ENCODE peak calls at places on chromosome 14, in six cellular contexts. L is CD8-positive, alpha-beta T cell; K is psoas muscle; H is body of pancreas; I is type B pancreatic cell; Q is mesothelial cell of epicardium. U is an unnamed sample.

GRCh38 chr14:70748422-70748821 is 60.9 kb downstream of the MAP3K9 start:
- DNase-seq in L (no peak), K (no peak), H (no peak), I (no peak), Q (no peak), U (no peak)

GRCh38 chr14:38553586-38553985 is 297.7 kb upstream of the CLEC14A start:
- DNase-seq in L (no peak), K (no peak), H (no peak), I (no peak), Q (no peak), U (no peak)

GRCh38 chr14:76919811-76920571 is 93.8 kb downstream of the LRRC74A start:
- DNase-seq in L (no peak), K (peak), H (peak), I (no peak), Q (no peak), U (no peak)

GRCh38 chr14:75457648-75458165 is 29.9 kb downstream of the JDP2 start:
- DNase-seq in L (no peak), K (no peak), H (no peak), I (no peak), Q (no peak), U (no peak)

GRCh38 chr14:100108042-100108825 is 43.0 kb downstream of the EVL start:
- DNase-seq in L (peak), K (peak), H (peak), I (peak), Q (peak), U (peak)

GRCh38 chr14:99164712-99165111 is 107.3 kb downstream of the BCL11B start:
- DNase-seq in L (no peak), K (no peak), H (no peak), I (no peak), Q (no peak), U (no peak)

GRCh38 chr14:60179296-60179924 is 14.2 kb upstream of the DHRS7 start:
- DNase-seq in L (no peak), K (peak), H (no peak), I (no peak), Q (no peak), U (no peak)

GRCh38 chr14:57273236-57273635 is 4.5 kb downstream of the AP5M1 start:
- DNase-seq in L (no peak), K (no peak), H (no peak), I (no peak), Q (no peak), U (no peak)

GRCh38 chr14:35403085-35403396 is 1.5 kb downstream of the NFKBIA start:
- DNase-seq in L (peak), K (peak), H (no peak), I (no peak), Q (no peak), U (no peak)

GRCh38 chr14:54555651-54556050 is 11.3 kb upstream of the SAMD4A start:
- DNase-seq in L (no peak), K (no peak), H (no peak), I (no peak), Q (no peak), U (no peak)

GRCh38 chr14:40697221-40697620 is 909.5 kb upstream of the LRFN5 start:
- DNase-seq in L (no peak), K (no peak), H (no peak), I (no peak), Q (no peak), U (no peak)

GRCh38 chr14:51807355-51807754 is 53.1 kb upstream of the GNG2 start:
- DNase-seq in L (no peak), K (no peak), H (no peak), I (no peak), Q (no peak), U (no peak)

GRCh38 chr14:103427485-103428443 is 42.5 kb downstream of the MARK3 start:
- DNase-seq in L (no peak), K (no peak), H (peak), I (no peak), Q (no peak), U (no peak)

GRCh38 chr14:32468955-32469354 is 139.9 kb downstream of the AKAP6 start:
- DNase-seq in L (no peak), K (no peak), H (peak), I (no peak), Q (no peak), U (no peak)

GRCh38 chr14:105419055-105419304 is 647 bp upstream of the MTA1 start:
- DNase-seq in L (no peak), K (no peak), H (no peak), I (no peak), Q (no peak), U (no peak)

GRCh38 chr14:59026086-59026485 is 162.4 kb upstream of the DAAM1 start:
- DNase-seq in L (no peak), K (no peak), H (no peak), I (no peak), Q (no peak), U (no peak)

GRCh38 chr14:21924479-21924878 is 250.9 kb upstream of the OR4E1 start:
- DNase-seq in L (peak), K (no peak), H (no peak), I (no peak), Q (no peak), U (no peak)

GRCh38 chr14:73239463-73240241 is 2.3 kb downstream of the PAPLN start:
- DNase-seq in L (no peak), K (peak), H (peak), I (no peak), Q (no peak), U (no peak)

GRCh38 chr14:69811868-69812252 is 14.8 kb upstream of the SLC10A1 start:
- DNase-seq in L (no peak), K (no peak), H (no peak), I (no peak), Q (no peak), U (no peak)

GRCh38 chr14:72948481-72949138 is 22.3 kb downstream of the DCAF4 start:
- DNase-seq in L (peak), K (peak), H (peak), I (no peak), Q (peak), U (no peak)

DNA sequence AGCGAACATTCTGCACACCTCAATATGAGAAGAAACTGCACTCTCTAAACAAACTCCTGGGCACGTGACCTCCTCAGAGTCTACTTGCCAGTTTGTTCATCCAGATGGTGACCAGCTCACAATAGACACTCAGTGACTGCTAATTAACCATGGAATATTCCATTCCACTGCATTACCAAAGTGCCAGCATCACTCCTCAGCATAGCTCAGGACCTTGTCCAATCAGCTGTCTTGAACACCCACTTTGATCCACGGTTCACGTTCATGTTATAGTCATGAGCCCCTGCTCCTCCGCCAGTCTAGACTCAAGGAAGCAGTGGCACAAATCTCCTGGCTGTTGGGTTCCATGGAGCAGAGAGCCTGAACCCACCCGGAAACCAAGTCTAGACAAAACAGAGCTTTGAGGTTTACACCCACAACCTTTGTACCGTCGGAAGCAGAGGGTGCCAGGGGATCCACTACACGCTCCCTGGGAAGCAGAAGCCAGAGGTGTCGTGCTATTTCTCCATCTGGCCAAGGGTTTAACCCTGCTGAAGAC is 285.3 kb downstream of the ZFP36L1 start:
- DNase-seq in L (peak), K (no peak), H (no peak), I (no peak), Q (no peak), U (no peak)
- TF ChIP-seq CTCF in L (no peak), K (no peak), H (no peak), I (no peak), Q (no peak), U (no peak)

GRCh38 chr14:28294834-28295440 is 471.6 kb upstream of the FOXG1 start:
- DNase-seq in L (no peak), K (no peak), H (no peak), I (no peak), Q (no peak), U (no peak)
- TF ChIP-seq CTCF in L (no peak), K (no peak), H (no peak), I (peak), Q (peak), U (no peak)

DNA sequence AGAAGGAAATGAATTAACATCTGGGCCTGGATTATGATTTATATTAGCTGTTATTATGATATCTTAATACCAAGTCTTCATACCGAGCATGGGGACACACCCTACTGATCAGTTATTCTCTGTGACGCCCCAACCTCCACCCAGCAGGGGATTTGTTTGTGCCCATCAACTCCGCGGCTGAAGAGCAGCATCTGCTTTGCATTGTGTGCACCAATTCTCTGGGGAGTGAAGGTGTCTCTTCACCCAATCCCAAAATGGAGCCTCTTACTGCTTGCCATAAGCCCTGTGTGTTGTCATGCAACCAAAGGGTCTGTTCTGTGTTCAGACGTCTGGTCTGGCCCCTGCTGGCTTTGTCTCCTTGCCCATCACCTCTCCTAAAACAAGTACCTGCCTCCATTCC is 25.4 kb downstream of the DHRS2 start:
- DNase-seq in L (no peak), K (no peak), H (no peak), I (no peak), Q (no peak), U (no peak)
- TF ChIP-seq CTCF in L (no peak), K (no peak), H (no peak), I (no peak), Q (no peak), U (no peak)

GRCh38 chr14:61196034-61196433 is 85.1 kb downstream of the TMEM30B start:
- DNase-seq in L (no peak), K (no peak), H (no peak), I (no peak), Q (no peak), U (no peak)
- TF ChIP-seq CTCF in L (no peak), K (no peak), H (no peak), I (no peak), Q (no peak), U (no peak)

GRCh38 chr14:37122288-37122687 is 50.1 kb downstream of the SLC25A21 start:
- DNase-seq in L (no peak), K (no peak), H (no peak), I (no peak), Q (no peak), U (no peak)

GRCh38 chr14:37122919-37123639 is 49.3 kb downstream of the SLC25A21 start:
- DNase-seq in L (no peak), K (no peak), H (no peak), I (no peak), Q (no peak), U (no peak)

GRCh38 chr14:37129047-37129446 is 43.4 kb downstream of the SLC25A21 start:
- DNase-seq in L (no peak), K (no peak), H (no peak), I (no peak), Q (no peak), U (no peak)

GRCh38 chr14:37118673-37119366 is 53.6 kb downstream of the SLC25A21 start:
- DNase-seq in L (no peak), K (no peak), H (no peak), I (no peak), Q (no peak), U (no peak)

DNA sequence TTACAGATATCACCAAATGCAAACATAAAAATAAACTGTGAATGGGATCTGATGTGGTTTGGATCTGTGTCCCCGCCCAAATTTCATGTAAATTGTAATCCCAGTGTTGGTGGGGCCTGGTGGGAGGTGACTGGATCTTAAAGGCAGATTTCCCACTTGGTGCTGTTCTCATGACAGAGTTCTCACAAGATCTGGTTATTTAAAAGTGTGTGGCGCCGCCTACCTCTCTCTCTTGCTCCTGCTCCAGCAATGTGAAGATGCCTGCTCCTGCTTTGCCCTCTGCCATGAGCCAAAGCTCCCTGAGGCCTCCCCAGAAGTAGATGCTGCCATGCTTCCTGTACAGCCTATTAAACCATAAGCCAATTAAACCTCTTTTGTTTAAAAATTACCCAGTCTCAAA is 47.8 kb downstream of the SLC25A21 start:
- DNase-seq in L (no peak), K (no peak), H (no peak), I (no peak), Q (no peak), U (no peak)
- TF ChIP-seq CTCF in L (no peak), K (no peak), H (no peak), I (no peak), Q (no peak), U (no peak)

GRCh38 chr14:87888136-87888999 is 104.6 kb downstream of the GALC start:
- DNase-seq in L (no peak), K (peak), H (no peak), I (no peak), Q (no peak), U (no peak)
- TF ChIP-seq CTCF in L (no peak), K (no peak), H (no peak), I (peak), Q (peak), U (peak)

GRCh38 chr14:61472025-61472672 is 150.8 kb downstream of the PRKCH start:
- DNase-seq in L (peak), K (no peak), H (peak), I (no peak), Q (no peak), U (peak)

GRCh38 chr14:61471297-61471980 is 150.1 kb downstream of the PRKCH start:
- DNase-seq in L (no peak), K (no peak), H (no peak), I (no peak), Q (no peak), U (no peak)

GRCh38 chr14:61469771-61470170 is 148.4 kb downstream of the PRKCH start:
- DNase-seq in L (no peak), K (no peak), H (no peak), I (no peak), Q (no peak), U (no peak)

GRCh38 chr14:61470954-61471279 is 149.5 kb downstream of the PRKCH start:
- DNase-seq in L (no peak), K (no peak), H (no peak), I (no peak), Q (no peak), U (no peak)

DNA sequence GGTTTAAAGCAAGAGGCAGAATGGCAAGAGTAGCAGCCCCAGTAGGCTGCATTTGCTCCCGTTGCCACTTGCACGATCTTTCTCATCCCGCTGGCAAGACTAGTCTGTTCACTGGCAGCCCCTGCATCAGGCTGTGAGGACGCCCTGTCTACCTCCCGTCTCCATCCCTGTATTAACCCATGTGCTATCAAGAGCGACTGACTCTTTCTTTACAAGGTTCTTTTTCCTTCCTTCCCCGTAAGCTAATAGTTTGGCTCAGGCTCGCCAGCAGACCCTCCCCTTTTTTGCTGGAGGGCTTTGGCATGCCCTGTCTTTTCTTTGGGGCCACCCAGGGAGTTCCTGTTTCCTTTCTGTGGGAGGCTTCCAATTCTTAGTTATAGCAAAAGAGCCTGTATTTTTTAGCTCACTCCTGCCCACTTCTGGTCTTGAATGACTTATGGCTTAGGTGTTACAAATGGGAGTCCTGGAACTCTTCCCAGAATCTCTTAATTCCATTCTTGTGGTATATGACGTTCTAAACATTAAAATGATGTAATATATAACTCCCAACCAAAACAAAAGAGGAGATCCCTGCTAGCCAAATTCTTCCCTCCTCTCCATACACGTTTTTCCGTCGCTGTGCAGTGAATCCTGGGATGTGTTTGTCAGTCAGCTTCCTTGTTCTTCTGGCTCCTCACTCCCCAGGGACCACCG is 149.0 kb downstream of the PRKCH start:
- DNase-seq in L (no peak), K (no peak), H (no peak), I (no peak), Q (no peak), U (no peak)
- TF ChIP-seq CTCF in L (no peak), K (no peak), H (no peak), I (peak), Q (no peak), U (no peak)

DNA sequence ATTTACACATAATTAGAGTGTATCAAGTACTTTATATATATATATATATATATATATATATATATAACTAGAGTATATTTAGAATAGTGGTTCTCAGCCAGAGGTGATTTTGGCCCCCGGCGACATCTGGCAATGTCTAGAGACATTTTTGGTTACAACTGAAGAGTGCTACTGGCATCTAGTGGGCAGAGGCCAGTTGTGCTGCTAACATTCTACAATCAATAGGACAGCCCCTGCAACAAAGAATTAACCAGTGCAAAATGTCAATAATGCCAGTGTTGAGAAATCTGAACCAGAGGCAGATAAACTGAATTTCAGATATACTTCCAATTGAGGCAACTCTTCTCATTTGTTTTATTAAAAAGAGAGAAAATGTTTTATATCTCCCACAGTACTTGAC is 8.9 kb downstream of the GTF2A1 start:
- DNase-seq in L (peak), K (peak), H (peak), I (no peak), Q (no peak), U (no peak)
- TF ChIP-seq CTCF in L (peak), K (peak), H (peak), I (peak), Q (no peak), U (peak)

DNA sequence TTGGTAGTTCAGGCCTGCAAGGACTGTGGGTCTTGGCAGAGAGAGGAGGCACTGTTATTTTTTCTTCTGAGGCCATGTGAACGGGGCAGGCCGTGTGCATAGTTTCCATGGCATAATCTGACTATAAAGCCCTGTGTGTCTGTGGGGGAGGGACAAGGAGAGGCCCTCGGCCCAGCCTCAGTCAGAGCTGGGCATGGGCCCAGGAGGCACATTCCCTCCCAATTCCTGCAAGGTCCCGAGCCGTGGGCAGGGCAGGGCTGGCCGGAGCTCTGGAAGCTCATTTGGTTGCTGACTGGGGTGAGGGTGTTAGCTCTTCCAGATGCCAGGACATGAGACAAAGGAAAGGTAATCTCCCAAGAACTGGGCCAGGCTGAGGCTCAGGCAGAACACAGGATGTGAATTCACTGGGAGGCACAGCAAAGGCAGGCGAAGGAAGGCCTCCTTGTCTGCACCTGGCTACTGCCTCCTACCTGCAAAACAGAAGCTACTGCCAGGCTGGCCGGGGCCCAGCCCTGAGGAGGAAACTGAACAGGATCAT is 22.0 kb upstream of the PLEKHG3 start:
- DNase-seq in L (no peak), K (peak), H (peak), I (no peak), Q (no peak), U (no peak)
- TF ChIP-seq CTCF in L (no peak), K (no peak), H (peak), I (no peak), Q (no peak), U (no peak)

DNA sequence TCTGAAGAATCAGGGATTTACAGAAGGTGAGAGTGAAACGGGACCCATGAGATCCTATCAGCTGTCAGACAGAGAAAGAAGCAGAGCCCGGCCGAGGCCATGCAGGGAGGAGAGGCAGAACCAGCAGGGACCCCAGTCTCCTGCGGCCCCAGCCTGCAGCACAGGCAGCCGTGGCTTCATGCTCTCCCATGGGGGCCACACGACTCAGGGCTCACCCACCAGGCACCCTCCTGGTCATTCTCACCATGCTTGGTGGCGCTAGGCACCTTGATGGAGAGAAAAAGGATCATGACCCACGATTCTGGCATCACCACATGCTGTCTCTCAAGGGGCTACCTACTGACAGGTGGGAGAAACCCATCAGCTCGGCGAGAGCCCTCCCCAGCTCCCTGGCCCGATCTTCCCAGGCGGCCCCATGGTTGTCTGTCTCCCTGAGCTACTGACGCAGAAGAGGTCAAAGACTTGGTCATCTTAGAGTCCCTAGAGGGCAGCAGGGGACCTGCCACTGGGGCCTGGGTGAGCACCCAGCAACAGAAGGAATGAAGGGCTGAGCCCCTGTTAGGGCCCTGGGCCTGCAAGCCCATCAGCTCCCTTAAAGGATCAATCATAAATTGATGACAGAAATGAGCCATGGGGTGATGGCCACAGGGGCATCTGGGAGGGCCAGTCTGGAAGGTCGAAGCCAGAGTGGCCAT is 58.0 kb downstream of the ITPK1 start:
- DNase-seq in L (no peak), K (no peak), H (no peak), I (no peak), Q (no peak), U (no peak)
- TF ChIP-seq CTCF in L (no peak), K (no peak), H (no peak), I (no peak), Q (no peak), U (no peak)